ENCODE peak calls at places on chromosome 20, in ten cellular contexts. One of them, this sample, is unnamed.

GRCh38 chr20:46047821-46048220 is 18.8 kb downstream of the SLC12A5 start:
- DNase-seq in NCI-H2081: no peak
- DNase-seq in left cardiac atrium: no peak
- DNase-seq in CD4-positive, CD25-positive, alpha-beta regulatory T cell: no peak
- DNase-seq in SJSA1: no peak
- DNase-seq in DMS79 treated with DMSO at 0.1 percent for 48 hours: no peak
- DNase-seq in activated gamma-delta T cell treated with Interleukin-2 at 50 U/mL for 16 hours: no peak
- DNase-seq in anterior cingulate cortex: no peak
- DNase-seq in stimulated activated CD4-positive, alpha-beta T cell treated with anti-CD3 and anti-CD28 coated beads, TNF-alpha, amount 100 ng/mL, for 4 hours: no peak
- DNase-seq in effector memory CD4-positive, alpha-beta T cell: no peak
- DNase-seq in this sample: no peak

GRCh38 chr20:57876163-57876562 is 166.3 kb upstream of the PMEPA1 start:
- DNase-seq in NCI-H2081: no peak
- DNase-seq in left cardiac atrium: no peak
- DNase-seq in CD4-positive, CD25-positive, alpha-beta regulatory T cell: no peak
- DNase-seq in SJSA1: peak
- DNase-seq in DMS79 treated with DMSO at 0.1 percent for 48 hours: no peak
- DNase-seq in activated gamma-delta T cell treated with Interleukin-2 at 50 U/mL for 16 hours: no peak
- DNase-seq in anterior cingulate cortex: no peak
- DNase-seq in stimulated activated CD4-positive, alpha-beta T cell treated with anti-CD3 and anti-CD28 coated beads, TNF-alpha, amount 100 ng/mL, for 4 hours: no peak
- DNase-seq in effector memory CD4-positive, alpha-beta T cell: no peak
- DNase-seq in this sample: no peak

GRCh38 chr20:54680872-54681297 is 205.5 kb downstream of the DOK5 start:
- DNase-seq in NCI-H2081: no peak
- DNase-seq in left cardiac atrium: peak
- DNase-seq in CD4-positive, CD25-positive, alpha-beta regulatory T cell: peak
- DNase-seq in SJSA1: no peak
- DNase-seq in DMS79 treated with DMSO at 0.1 percent for 48 hours: no peak
- DNase-seq in activated gamma-delta T cell treated with Interleukin-2 at 50 U/mL for 16 hours: no peak
- DNase-seq in anterior cingulate cortex: no peak
- DNase-seq in stimulated activated CD4-positive, alpha-beta T cell treated with anti-CD3 and anti-CD28 coated beads, TNF-alpha, amount 100 ng/mL, for 4 hours: no peak
- DNase-seq in effector memory CD4-positive, alpha-beta T cell: no peak
- DNase-seq in this sample: no peak

GRCh38 chr20:24935140-24935539 is 13.9 kb upstream of the CST7 start:
- DNase-seq in NCI-H2081: no peak
- DNase-seq in left cardiac atrium: no peak
- DNase-seq in CD4-positive, CD25-positive, alpha-beta regulatory T cell: no peak
- DNase-seq in SJSA1: peak
- DNase-seq in DMS79 treated with DMSO at 0.1 percent for 48 hours: no peak
- DNase-seq in activated gamma-delta T cell treated with Interleukin-2 at 50 U/mL for 16 hours: no peak
- DNase-seq in anterior cingulate cortex: no peak
- DNase-seq in stimulated activated CD4-positive, alpha-beta T cell treated with anti-CD3 and anti-CD28 coated beads, TNF-alpha, amount 100 ng/mL, for 4 hours: no peak
- DNase-seq in effector memory CD4-positive, alpha-beta T cell: no peak
- DNase-seq in this sample: no peak

GRCh38 chr20:38059832-38060231 is 26.3 kb downstream of the RPRD1B start:
- DNase-seq in NCI-H2081: no peak
- DNase-seq in left cardiac atrium: no peak
- DNase-seq in CD4-positive, CD25-positive, alpha-beta regulatory T cell: no peak
- DNase-seq in SJSA1: no peak
- DNase-seq in DMS79 treated with DMSO at 0.1 percent for 48 hours: no peak
- DNase-seq in activated gamma-delta T cell treated with Interleukin-2 at 50 U/mL for 16 hours: no peak
- DNase-seq in anterior cingulate cortex: no peak
- DNase-seq in stimulated activated CD4-positive, alpha-beta T cell treated with anti-CD3 and anti-CD28 coated beads, TNF-alpha, amount 100 ng/mL, for 4 hours: no peak
- DNase-seq in effector memory CD4-positive, alpha-beta T cell: no peak
- DNase-seq in this sample: no peak

GRCh38 chr20:20694591-20694990 is 17.9 kb downstream of the RALGAPA2 start:
- DNase-seq in NCI-H2081: no peak
- DNase-seq in left cardiac atrium: no peak
- DNase-seq in CD4-positive, CD25-positive, alpha-beta regulatory T cell: no peak
- DNase-seq in SJSA1: no peak
- DNase-seq in DMS79 treated with DMSO at 0.1 percent for 48 hours: no peak
- DNase-seq in activated gamma-delta T cell treated with Interleukin-2 at 50 U/mL for 16 hours: no peak
- DNase-seq in anterior cingulate cortex: no peak
- DNase-seq in stimulated activated CD4-positive, alpha-beta T cell treated with anti-CD3 and anti-CD28 coated beads, TNF-alpha, amount 100 ng/mL, for 4 hours: no peak
- DNase-seq in effector memory CD4-positive, alpha-beta T cell: no peak
- DNase-seq in this sample: no peak

GRCh38 chr20:34403908-34404307 is 40.8 kb downstream of the ITCH start:
- DNase-seq in NCI-H2081: no peak
- DNase-seq in left cardiac atrium: no peak
- DNase-seq in CD4-positive, CD25-positive, alpha-beta regulatory T cell: no peak
- DNase-seq in SJSA1: no peak
- DNase-seq in DMS79 treated with DMSO at 0.1 percent for 48 hours: no peak
- DNase-seq in activated gamma-delta T cell treated with Interleukin-2 at 50 U/mL for 16 hours: no peak
- DNase-seq in anterior cingulate cortex: no peak
- DNase-seq in stimulated activated CD4-positive, alpha-beta T cell treated with anti-CD3 and anti-CD28 coated beads, TNF-alpha, amount 100 ng/mL, for 4 hours: no peak
- DNase-seq in effector memory CD4-positive, alpha-beta T cell: no peak
- DNase-seq in this sample: no peak

GRCh38 chr20:36460648-36461599 is 80.4 kb upstream of the MYL9 start:
- DNase-seq in NCI-H2081: peak
- DNase-seq in left cardiac atrium: peak
- DNase-seq in CD4-positive, CD25-positive, alpha-beta regulatory T cell: peak
- DNase-seq in SJSA1: peak
- DNase-seq in DMS79 treated with DMSO at 0.1 percent for 48 hours: peak
- DNase-seq in activated gamma-delta T cell treated with Interleukin-2 at 50 U/mL for 16 hours: peak
- DNase-seq in anterior cingulate cortex: peak
- DNase-seq in stimulated activated CD4-positive, alpha-beta T cell treated with anti-CD3 and anti-CD28 coated beads, TNF-alpha, amount 100 ng/mL, for 4 hours: peak
- DNase-seq in effector memory CD4-positive, alpha-beta T cell: peak
- DNase-seq in this sample: peak

GRCh38 chr20:48350291-48350988 is 477.4 kb downstream of the PREX1 start:
- DNase-seq in NCI-H2081: no peak
- DNase-seq in left cardiac atrium: no peak
- DNase-seq in CD4-positive, CD25-positive, alpha-beta regulatory T cell: peak
- DNase-seq in SJSA1: no peak
- DNase-seq in DMS79 treated with DMSO at 0.1 percent for 48 hours: peak
- DNase-seq in activated gamma-delta T cell treated with Interleukin-2 at 50 U/mL for 16 hours: no peak
- DNase-seq in anterior cingulate cortex: no peak
- DNase-seq in stimulated activated CD4-positive, alpha-beta T cell treated with anti-CD3 and anti-CD28 coated beads, TNF-alpha, amount 100 ng/mL, for 4 hours: no peak
- DNase-seq in effector memory CD4-positive, alpha-beta T cell: no peak
- DNase-seq in this sample: no peak

GRCh38 chr20:7264137-7264536 is 496.7 kb downstream of the BMP2 start:
- DNase-seq in NCI-H2081: no peak
- DNase-seq in left cardiac atrium: no peak
- DNase-seq in CD4-positive, CD25-positive, alpha-beta regulatory T cell: no peak
- DNase-seq in SJSA1: no peak
- DNase-seq in DMS79 treated with DMSO at 0.1 percent for 48 hours: no peak
- DNase-seq in activated gamma-delta T cell treated with Interleukin-2 at 50 U/mL for 16 hours: no peak
- DNase-seq in anterior cingulate cortex: no peak
- DNase-seq in stimulated activated CD4-positive, alpha-beta T cell treated with anti-CD3 and anti-CD28 coated beads, TNF-alpha, amount 100 ng/mL, for 4 hours: no peak
- DNase-seq in effector memory CD4-positive, alpha-beta T cell: no peak
- DNase-seq in this sample: no peak

GRCh38 chr20:14489544-14489943 is 152.1 kb upstream of the FLRT3 start:
- DNase-seq in NCI-H2081: peak
- DNase-seq in left cardiac atrium: no peak
- DNase-seq in CD4-positive, CD25-positive, alpha-beta regulatory T cell: no peak
- DNase-seq in SJSA1: no peak
- DNase-seq in DMS79 treated with DMSO at 0.1 percent for 48 hours: no peak
- DNase-seq in activated gamma-delta T cell treated with Interleukin-2 at 50 U/mL for 16 hours: no peak
- DNase-seq in anterior cingulate cortex: no peak
- DNase-seq in stimulated activated CD4-positive, alpha-beta T cell treated with anti-CD3 and anti-CD28 coated beads, TNF-alpha, amount 100 ng/mL, for 4 hours: no peak
- DNase-seq in effector memory CD4-positive, alpha-beta T cell: no peak
- DNase-seq in this sample: no peak

GRCh38 chr20:51185861-51186260 is 163.0 kb upstream of the KCNG1 start:
- DNase-seq in NCI-H2081: no peak
- DNase-seq in left cardiac atrium: no peak
- DNase-seq in CD4-positive, CD25-positive, alpha-beta regulatory T cell: no peak
- DNase-seq in SJSA1: no peak
- DNase-seq in DMS79 treated with DMSO at 0.1 percent for 48 hours: no peak
- DNase-seq in activated gamma-delta T cell treated with Interleukin-2 at 50 U/mL for 16 hours: no peak
- DNase-seq in anterior cingulate cortex: no peak
- DNase-seq in stimulated activated CD4-positive, alpha-beta T cell treated with anti-CD3 and anti-CD28 coated beads, TNF-alpha, amount 100 ng/mL, for 4 hours: no peak
- DNase-seq in effector memory CD4-positive, alpha-beta T cell: no peak
- DNase-seq in this sample: no peak

GRCh38 chr20:33654680-33655161 is 7.4 kb upstream of the C20orf144 start:
- DNase-seq in NCI-H2081: no peak
- DNase-seq in left cardiac atrium: no peak
- DNase-seq in CD4-positive, CD25-positive, alpha-beta regulatory T cell: no peak
- DNase-seq in SJSA1: no peak
- DNase-seq in DMS79 treated with DMSO at 0.1 percent for 48 hours: no peak
- DNase-seq in activated gamma-delta T cell treated with Interleukin-2 at 50 U/mL for 16 hours: no peak
- DNase-seq in anterior cingulate cortex: no peak
- DNase-seq in stimulated activated CD4-positive, alpha-beta T cell treated with anti-CD3 and anti-CD28 coated beads, TNF-alpha, amount 100 ng/mL, for 4 hours: no peak
- DNase-seq in effector memory CD4-positive, alpha-beta T cell: no peak
- DNase-seq in this sample: no peak

GRCh38 chr20:55888655-55889054 is 116.7 kb downstream of the CBLN4 start:
- DNase-seq in NCI-H2081: no peak
- DNase-seq in left cardiac atrium: no peak
- DNase-seq in CD4-positive, CD25-positive, alpha-beta regulatory T cell: no peak
- DNase-seq in SJSA1: no peak
- DNase-seq in DMS79 treated with DMSO at 0.1 percent for 48 hours: no peak
- DNase-seq in activated gamma-delta T cell treated with Interleukin-2 at 50 U/mL for 16 hours: no peak
- DNase-seq in anterior cingulate cortex: no peak
- DNase-seq in stimulated activated CD4-positive, alpha-beta T cell treated with anti-CD3 and anti-CD28 coated beads, TNF-alpha, amount 100 ng/mL, for 4 hours: no peak
- DNase-seq in effector memory CD4-positive, alpha-beta T cell: no peak
- DNase-seq in this sample: no peak